ENCODE peak calls at places on chromosomes 11 and 22, in five cellular contexts. M is NCI-H460, V is AG04450, O is ACHN, S is adipocyte. F is an unnamed sample.

GRCh38 chr11:86444981-86445380 is 70.3 kb downstream of the CCDC81 start:
- DNase-seq in S (no peak), O (no peak), V (no peak), M (no peak), F (no peak)

GRCh38 chr22:44870021-44870420 is 117.6 kb downstream of the ARHGAP8 start:
- DNase-seq in V (no peak), S (peak), O (no peak), M (peak), F (no peak)

GRCh38 chr11:72578051-72578450 is 96.2 kb downstream of the PDE2A start:
- DNase-seq in O (no peak), S (no peak), M (no peak), V (no peak), F (no peak)

GRCh38 chr22:40407831-40408717 is 37.7 kb downstream of the SGSM3 start:
- DNase-seq in O (no peak), M (no peak), V (no peak), S (no peak), F (no peak)

GRCh38 chr22:46813816-46814597 is 51.6 kb downstream of the TBC1D22A start:
- DNase-seq in S (peak), O (peak), V (no peak), M (no peak), F (no peak)

GRCh38 chr11:65379698-65380459 is 2.6 kb downstream of the SLC25A45 start:
- DNase-seq in M (no peak), O (no peak), V (no peak), S (no peak), F (no peak)

GRCh38 chr11:62004473-62004872 is 37.0 kb upstream of the FTH1 start:
- DNase-seq in V (peak), O (no peak), M (no peak), S (peak), F (no peak)

GRCh38 chr11:86247608-86248007 is 3.1 kb downstream of the EED start:
- DNase-seq in M (no peak), S (no peak), V (no peak), O (no peak), F (no peak)

GRCh38 chr11:107549253-107549953 is 16.1 kb downstream of the ALKBH8 start:
- DNase-seq in S (peak), M (peak), V (no peak), O (peak), F (no peak)